ENCODE peak calls at places on chromosome 16, in five cellular contexts. X is Ammon's horn, G is RCC 7860, J is SJCRH30, K is islet precursor cell. W is an unnamed sample.
A peak's percentile ranks its signal among the peaks of the same experiment; 100 is the strongest.

GRCh38 chr16:63813862-63814261 is 1308.0 kb downstream of the CDH11 start:
- DNase-seq in X (no peak), K (no peak), J (no peak), G (no peak), W (no peak)

GRCh38 chr16:2698996-2699750 is 16.9 kb downstream of the KCTD5 start:
- DNase-seq in J (no peak), K (no peak), X (peak; percentile 51), G (no peak), W (no peak)

GRCh38 chr16:67922740-67923139 is 8.9 kb downstream of the CTRL start:
- DNase-seq in X (no peak), K (no peak), J (no peak), G (no peak), W (no peak)

GRCh38 chr16:81405702-81406113 is 38.9 kb upstream of the CMIP start:
- DNase-seq in X (no peak), J (no peak), K (peak; percentile 98), G (peak; percentile 98), W (peak; percentile 83)

GRCh38 chr16:30533146-30533522 is 1.5 kb downstream of the ZNF747 start:
- DNase-seq in K (no peak), X (no peak), G (no peak), J (no peak), W (peak; percentile 49)

GRCh38 chr16:52545157-52545543 is 1.8 kb downstream of the TOX3 start:
- DNase-seq in X (no peak), J (peak; percentile 50), K (no peak), G (no peak), W (peak; percentile 49)

GRCh38 chr16:29877266-29877961 is 14.4 kb upstream of the CDIPT start:
- DNase-seq in X (peak; percentile 37), J (peak; percentile 29), K (peak; percentile 92), G (no peak), W (peak; percentile 100)

GRCh38 chr16:22360963-22361659 is 13.3 kb downstream of the CDR2 start:
- DNase-seq in X (no peak), K (peak; percentile 82), G (no peak), J (no peak), W (no peak)

GRCh38 chr16:70703041-70703834 is 17.4 kb upstream of the MTSS2 start:
- DNase-seq in J (peak; percentile 88), K (peak; percentile 95), G (no peak), X (peak; percentile 82), W (peak; percentile 86)